ENCODE peak calls at places on chromosomes 11 and 22, in seven cellular contexts. Y, L, X, B, U, A and P are unnamed samples. For H3K4me1, the result is how much of the 10 kb centered on the place peaks cover.

GRCh38 chr22:39236321-39237275 is 8.2 kb downstream of the PDGFB start:
- DNase-seq in Y (no peak), L (no peak), X (no peak), B (no peak), U (peak), A (peak), P (peak)

GRCh38 chr11:44939673-44940072 is 11.0 kb downstream of the TP53I11 start:
- DNase-seq in Y (no peak), L (peak), X (no peak), B (no peak), U (peak), A (no peak), P (no peak)

GRCh38 chr11:103170865-103171264 is 61.6 kb downstream of the DYNC2H1 start:
- DNase-seq in Y (no peak), L (peak), X (no peak), B (no peak), U (no peak), A (no peak), P (no peak)

GRCh38 chr11:113664069-113664980 is 41.8 kb downstream of the TMPRSS5 start:
- DNase-seq in Y (no peak), L (no peak), X (peak), B (no peak), U (no peak), A (no peak), P (no peak)

GRCh38 chr11:20729597-20730095 is 60.3 kb downstream of the NELL1 start:
- DNase-seq in Y (no peak), L (no peak), X (no peak), B (no peak), U (no peak), A (no peak), P (no peak)

GRCh38 chr11:36376315-36376887 is 80.3 kb downstream of the PRR5L start:
- DNase-seq in Y (no peak), L (no peak), X (no peak), B (no peak), U (peak), A (no peak), P (no peak)

GRCh38 chr22:40348025-40348658 is 1.8 kb downstream of the ADSL start:
- DNase-seq in Y (no peak), L (peak), X (peak), B (peak), U (peak), A (peak), P (peak)

GRCh38 chr11:66835762-66836405 is 7.4 kb upstream of the RCE1 start:
- DNase-seq in Y (no peak), L (peak), X (no peak), B (no peak), U (no peak), A (no peak), P (no peak)

GRCh38 chr11:110251837-110252236 is 44.6 kb downstream of the RDX start:
- DNase-seq in Y (no peak), L (peak), X (peak), B (no peak), U (no peak), A (no peak), P (no peak)

GRCh38 chr22:50220603-50221409 is 20.0 kb downstream of the SELENOO start:
- DNase-seq in Y (no peak), L (no peak), X (no peak), B (no peak), U (peak), A (no peak), P (no peak)

GRCh38 chr11:132064987-132065620 is 694.7 kb downstream of the NTM start:
- DNase-seq in Y (no peak), L (peak), X (no peak), B (no peak), U (no peak), A (no peak), P (no peak)

GRCh38 chr22:48949375-48950149 is 878.1 kb downstream of the BRD1 start:
- DNase-seq in Y (no peak), L (no peak), X (no peak), B (no peak), U (no peak), A (no peak), P (no peak)

GRCh38 chr11:75492181-75492820 is 33.4 kb downstream of the GDPD5 start:
- DNase-seq in Y (no peak), L (no peak), X (no peak), B (no peak), U (no peak), A (peak), P (peak)

GRCh38 chr11:36300651-36301050 is 4.6 kb downstream of the PRR5L start:
- DNase-seq in Y (no peak), L (peak), X (no peak), B (no peak), U (peak), A (no peak), P (no peak)

GRCh38 chr11:32704775-32705174 is 89.7 kb downstream of the CCDC73 start:
- DNase-seq in Y (no peak), L (no peak), X (no peak), B (no peak), U (no peak), A (no peak), P (no peak)

GRCh38 chr22:22533417-22533816 is 13.3 kb upstream of the ZNF280A start:
- DNase-seq in Y (no peak), L (no peak), X (no peak), B (no peak), U (no peak), A (no peak), P (no peak)

GRCh38 chr11:92765965-92766371 is 203.5 kb upstream of the MTNR1B start:
- DNase-seq in Y (no peak), L (peak), X (no peak), B (no peak), U (peak), A (no peak), P (no peak)

GRCh38 chr11:59182457-59183151 is 10.7 kb downstream of the DTX4 start:
- DNase-seq in Y (no peak), L (no peak), X (no peak), B (no peak), U (no peak), A (no peak), P (no peak)

GRCh38 chr11:44702897-44703296 is 23.9 kb upstream of the TSPAN18 start:
- DNase-seq in Y (peak), L (no peak), X (no peak), B (no peak), U (no peak), A (no peak), P (no peak)

GRCh38 chr11:44598831-44599230 is 33.4 kb downstream of the CD82 start:
- DNase-seq in Y (no peak), L (no peak), X (no peak), B (no peak), U (no peak), A (no peak), P (no peak)

GRCh38 chr11:114285599-114285998 is 10.6 kb upstream of the NNMT start:
- DNase-seq in Y (peak), L (peak), X (no peak), B (no peak), U (no peak), A (no peak), P (no peak)

GRCh38 chr22:27775087-27775697 is 26.4 kb downstream of the MN1 start:
- DNase-seq in Y (no peak), L (no peak), X (no peak), B (no peak), U (peak), A (no peak), P (no peak)
- H3K4me3 ChIP-seq in Y (no peak), L (no peak), X (no peak), B (no peak), U (no peak), A (no peak), P (no peak)

GRCh38 chr22:17915676-17916075 is 108.7 kb downstream of the MICAL3 start:
- DNase-seq in Y (no peak), L (no peak), X (no peak), B (no peak), U (no peak), A (no peak), P (no peak)
- H3K4me1 ChIP-seq in Y (under half), L (under half), X (under half), B (under half), U (under half), A (under half), P (under half)

DNA sequence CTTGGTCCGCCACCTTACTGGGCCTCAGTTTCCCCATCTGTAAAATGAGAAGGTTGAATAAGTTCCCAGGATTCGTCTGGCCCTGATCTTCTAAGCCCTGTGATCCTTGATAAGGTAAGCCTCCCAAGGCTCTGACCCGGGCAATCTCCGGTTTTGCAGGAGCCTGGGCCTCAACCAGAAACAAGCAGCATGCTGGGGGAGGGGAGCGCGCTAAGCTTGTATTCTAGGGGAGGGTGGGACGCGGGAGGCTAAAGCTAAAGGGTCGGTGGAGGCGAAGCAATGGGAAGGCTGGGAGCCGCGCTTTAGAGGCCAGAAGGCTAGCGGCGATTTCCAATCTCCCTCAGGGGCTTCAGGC is 801 bp downstream of the PTPN5 start:
- DNase-seq in Y (no peak), L (no peak), X (no peak), B (no peak), U (no peak), A (no peak), P (no peak)
- H3K4me3 ChIP-seq in Y (peak), L (no peak), X (peak), B (peak), U (peak), A (no peak), P (no peak)

DNA sequence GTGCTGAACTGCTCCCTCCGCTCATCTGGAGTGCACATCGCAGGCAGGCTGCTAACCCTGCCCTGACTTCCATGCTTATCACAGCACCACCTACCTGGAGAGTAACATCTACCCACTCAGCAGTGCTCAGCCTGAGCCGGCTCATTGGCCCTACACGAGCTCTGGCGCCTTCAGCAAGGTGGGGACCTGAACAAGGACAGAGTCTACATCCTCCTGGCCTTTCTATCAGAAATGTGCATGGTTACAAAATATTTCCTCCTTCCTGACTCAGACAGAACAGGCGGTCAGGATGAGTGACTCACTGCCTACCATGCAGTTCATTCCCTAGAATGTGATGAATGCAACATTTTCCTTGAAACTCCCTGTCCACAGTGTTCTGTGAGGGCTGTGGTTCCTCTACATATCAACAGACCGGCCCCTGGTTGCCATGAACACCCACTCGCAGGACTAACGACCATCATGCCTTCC is 53.1 kb downstream of the C11orf58 start:
- DNase-seq in Y (no peak), L (peak), X (peak), B (no peak), U (no peak), A (no peak), P (no peak)
- H3K4me1 ChIP-seq in Y (under half), L (under half), X (under half), B (under half), U (under half), A (under half), P (under half)

GRCh38 chr22:31162015-31162765 is 2.2 kb downstream of the RNF185 start:
- DNase-seq in Y (no peak), L (no peak), X (no peak), B (no peak), U (no peak), A (no peak), P (no peak)
- H3K4me3 ChIP-seq in Y (no peak), L (peak), X (no peak), B (no peak), U (no peak), A (no peak), P (no peak)

GRCh38 chr22:25061605-25062377 is 109.3 kb downstream of the KIAA1671 start:
- DNase-seq in Y (no peak), L (no peak), X (no peak), B (no peak), U (no peak), A (no peak), P (no peak)
- H3K4me1 ChIP-seq in Y (under half), L (under half), X (under half), B (under half), U (under half), A (half or more), P (under half)

GRCh38 chr11:3222003-3222855 is 3.6 kb upstream of the MRGPRG start:
- DNase-seq in Y (no peak), L (no peak), X (no peak), B (no peak), U (no peak), A (no peak), P (no peak)

GRCh38 chr11:3224730-3225098 is 6.1 kb upstream of the MRGPRG start:
- DNase-seq in Y (no peak), L (no peak), X (no peak), B (no peak), U (no peak), A (no peak), P (no peak)

GRCh38 chr11:3223932-3224729 is 5.5 kb upstream of the MRGPRG start:
- DNase-seq in Y (no peak), L (no peak), X (no peak), B (no peak), U (no peak), A (no peak), P (no peak)

GRCh38 chr11:3221408-3222002 is 2.9 kb upstream of the MRGPRG start:
- DNase-seq in Y (no peak), L (no peak), X (no peak), B (no peak), U (no peak), A (no peak), P (no peak)

GRCh38 chr11:3222941-3223905 is 4.6 kb upstream of the MRGPRG start:
- DNase-seq in Y (no peak), L (no peak), X (no peak), B (no peak), U (no peak), A (no peak), P (no peak)
- H3K4me3 ChIP-seq in Y (no peak), L (no peak), X (no peak), B (no peak), U (no peak), A (no peak), P (no peak)

GRCh38 chr22:46081036-46081830 is 69.1 kb upstream of the PPARA start:
- DNase-seq in Y (no peak), L (no peak), X (no peak), B (peak), U (peak), A (no peak), P (no peak)
- H3K4me1 ChIP-seq in Y (under half), L (under half), X (half or more), B (half or more), U (under half), A (under half), P (under half)

GRCh38 chr11:65571940-65572339 is 398 bp upstream of the FAM89B start:
- DNase-seq in Y (no peak), L (peak), X (peak), B (no peak), U (no peak), A (no peak), P (no peak)
- H3K4me3 ChIP-seq in Y (peak), L (peak), X (peak), B (peak), U (peak), A (peak), P (peak)

DNA sequence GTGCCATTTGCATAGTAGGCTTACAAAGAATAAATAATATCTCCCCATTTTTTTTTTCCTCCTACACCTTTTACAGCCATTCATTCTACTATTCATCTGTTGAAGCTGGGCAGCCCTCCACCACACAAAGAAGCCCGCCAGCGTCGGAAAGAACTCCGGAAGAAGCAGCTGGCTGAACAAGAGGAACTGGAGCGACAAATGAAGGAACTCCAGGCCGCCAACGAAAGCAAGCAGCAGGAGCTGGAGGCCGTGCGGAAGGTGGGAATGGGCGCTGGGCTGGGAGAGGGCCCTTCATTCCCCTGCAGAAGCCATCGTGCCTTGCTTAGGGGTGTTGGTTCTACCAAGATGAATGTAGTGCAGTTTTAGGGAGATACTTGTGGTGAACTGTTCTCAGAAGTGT is 68.6 kb downstream of the SWAP70 start:
- DNase-seq in Y (no peak), L (no peak), X (no peak), B (no peak), U (no peak), A (no peak), P (no peak)
- H3K4me1 ChIP-seq in Y (under half), L (under half), X (under half), B (under half), U (under half), A (under half), P (under half)